ENCODE peak calls at places on chromosomes 16 and 17, in six cellular contexts. P, U, G, L, K and J are unnamed samples.

GRCh38 chr17:34723875-34724274 is 144.5 kb downstream of the TMEM132E start:
- DNase-seq in P (no peak), U (no peak), G (no peak), L (no peak), K (no peak), J (no peak)

GRCh38 chr16:82892327-82892726 is 265.6 kb downstream of the CDH13 start:
- DNase-seq in P (no peak), U (no peak), G (no peak), L (no peak), K (no peak), J (no peak)

GRCh38 chr17:80124351-80124981 is 22.5 kb downstream of the EIF4A3 start:
- DNase-seq in P (peak), U (no peak), G (no peak), L (no peak), K (no peak), J (no peak)

GRCh38 chr17:10200645-10201044 is 2.2 kb upstream of the GAS7 start:
- DNase-seq in P (no peak), U (no peak), G (no peak), L (no peak), K (no peak), J (no peak)

GRCh38 chr16:15507299-15507958 is 73.0 kb downstream of the BMERB1 start:
- DNase-seq in P (no peak), U (no peak), G (no peak), L (no peak), K (no peak), J (peak)

GRCh38 chr16:67767953-67768352 is 38.4 kb downstream of the RANBP10 start:
- DNase-seq in P (no peak), U (no peak), G (peak), L (no peak), K (no peak), J (no peak)

GRCh38 chr16:56202036-56202435 is 10.7 kb downstream of the GNAO1 start:
- DNase-seq in P (no peak), U (no peak), G (no peak), L (no peak), K (no peak), J (no peak)

GRCh38 chr16:67302882-67303434 is 23.6 kb downstream of the KCTD19 start:
- DNase-seq in P (no peak), U (no peak), G (no peak), L (no peak), K (no peak), J (no peak)

GRCh38 chr16:63628812-63629211 is 1493.1 kb downstream of the CDH11 start:
- DNase-seq in P (no peak), U (no peak), G (no peak), L (no peak), K (no peak), J (no peak)

GRCh38 chr16:59296002-59296401 is 561.9 kb upstream of the GOT2 start:
- DNase-seq in P (no peak), U (no peak), G (peak), L (no peak), K (no peak), J (no peak)

GRCh38 chr17:58304735-58305486 is 23.7 kb downstream of the TSPOAP1 start:
- DNase-seq in P (no peak), U (peak), G (no peak), L (no peak), K (no peak), J (no peak)

GRCh38 chr17:79721993-79722671 is 8.6 kb upstream of the ENPP7 start:
- DNase-seq in P (no peak), U (no peak), G (no peak), L (no peak), K (no peak), J (no peak)

GRCh38 chr17:43591750-43592562 is 45.8 kb upstream of the ETV4 start:
- DNase-seq in P (no peak), U (peak), G (no peak), L (no peak), K (peak), J (peak)

GRCh38 chr17:8123695-8124349 is at the start of gene HES7:
- DNase-seq in P (no peak), U (no peak), G (no peak), L (no peak), K (no peak), J (no peak)

GRCh38 chr17:1752425-1752941 is 9.4 kb upstream of the SERPINF1 start:
- DNase-seq in P (peak), U (no peak), G (no peak), L (no peak), K (no peak), J (no peak)
- H3K4me3 ChIP-seq in P (peak), U (no peak), G (no peak), L (no peak), K (no peak), J (no peak)

GRCh38 chr17:82369211-82369610 is 2.4 kb upstream of the UTS2R start:
- DNase-seq in P (no peak), U (no peak), G (no peak), L (no peak), K (no peak), J (no peak)

GRCh38 chr17:82372063-82372590 is 562 bp downstream of the UTS2R start:
- DNase-seq in P (no peak), U (no peak), G (no peak), L (no peak), K (no peak), J (no peak)

GRCh38 chr17:82372591-82373452 is 1.3 kb downstream of the UTS2R start:
- DNase-seq in P (no peak), U (no peak), G (no peak), L (no peak), K (no peak), J (peak)

GRCh38 chr17:82371333-82372062 is at the start of gene UTS2R:
- DNase-seq in P (no peak), U (no peak), G (no peak), L (no peak), K (no peak), J (peak)

DNA sequence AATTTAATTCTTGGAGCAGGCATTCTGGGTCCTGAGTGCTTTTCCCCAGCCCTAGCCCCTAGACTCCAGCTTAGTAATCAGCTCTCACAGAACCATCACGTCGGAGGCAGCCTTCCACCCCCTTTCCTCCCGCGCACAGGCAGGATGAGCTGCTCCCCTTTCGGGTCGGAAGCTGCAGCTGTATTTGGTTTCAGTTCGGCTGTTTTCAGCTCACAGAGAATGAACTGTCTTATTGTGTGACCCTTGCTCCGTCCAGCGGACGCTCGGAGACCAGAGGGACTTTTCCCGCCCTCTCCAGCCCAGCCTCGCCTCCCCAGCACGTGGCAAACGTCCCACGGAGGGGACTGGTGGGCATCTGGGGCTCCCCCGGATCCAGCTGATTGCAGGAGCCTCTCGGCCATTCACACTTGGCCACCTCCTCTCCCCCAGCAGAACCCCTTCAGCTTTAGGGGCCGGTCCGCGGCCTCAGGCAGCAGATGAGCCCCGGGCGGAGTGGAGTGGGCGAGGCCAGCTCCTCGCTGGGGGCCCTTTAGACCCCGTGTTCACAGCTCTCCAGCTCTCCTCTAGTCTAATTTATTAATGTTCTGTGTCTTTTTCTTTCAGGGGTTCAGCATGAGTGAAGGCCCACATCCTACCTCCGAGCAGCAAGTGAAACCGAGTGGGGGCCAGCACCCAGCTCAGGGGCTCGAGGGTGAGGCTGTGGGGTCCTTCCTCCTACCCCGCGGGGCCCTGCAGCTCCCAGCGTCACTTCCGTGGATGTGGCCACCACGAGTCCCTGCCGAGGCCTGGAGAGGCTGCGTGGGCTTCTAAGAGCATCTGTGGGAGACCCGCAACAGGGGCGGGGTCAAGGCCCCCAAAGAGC is 863 bp upstream of the UTS2R start:
- DNase-seq in P (no peak), U (no peak), G (no peak), L (no peak), K (no peak), J (no peak)
- H3K4me3 ChIP-seq in P (no peak), U (peak), G (no peak), L (peak), K (peak), J (peak)

GRCh38 chr17:19744922-19745757 is 3.0 kb downstream of the ALDH3A1 start:
- DNase-seq in P (peak), U (peak), G (no peak), L (no peak), K (peak), J (peak)

GRCh38 chr17:19747829-19748806 is at the start of gene ALDH3A1:
- DNase-seq in P (no peak), U (no peak), G (no peak), L (no peak), K (no peak), J (no peak)

GRCh38 chr17:19744492-19744891 is 3.6 kb downstream of the ALDH3A1 start:
- DNase-seq in P (no peak), U (peak), G (no peak), L (no peak), K (no peak), J (peak)

GRCh38 chr17:19747159-19747719 is 859 bp downstream of the ALDH3A1 start:
- DNase-seq in P (no peak), U (no peak), G (no peak), L (no peak), K (no peak), J (no peak)

GRCh38 chr17:19746517-19746916 is 1.6 kb downstream of the ALDH3A1 start:
- DNase-seq in P (no peak), U (no peak), G (no peak), L (no peak), K (no peak), J (no peak)
- H3K4me3 ChIP-seq in P (no peak), U (no peak), G (no peak), L (no peak), K (no peak), J (no peak)

DNA sequence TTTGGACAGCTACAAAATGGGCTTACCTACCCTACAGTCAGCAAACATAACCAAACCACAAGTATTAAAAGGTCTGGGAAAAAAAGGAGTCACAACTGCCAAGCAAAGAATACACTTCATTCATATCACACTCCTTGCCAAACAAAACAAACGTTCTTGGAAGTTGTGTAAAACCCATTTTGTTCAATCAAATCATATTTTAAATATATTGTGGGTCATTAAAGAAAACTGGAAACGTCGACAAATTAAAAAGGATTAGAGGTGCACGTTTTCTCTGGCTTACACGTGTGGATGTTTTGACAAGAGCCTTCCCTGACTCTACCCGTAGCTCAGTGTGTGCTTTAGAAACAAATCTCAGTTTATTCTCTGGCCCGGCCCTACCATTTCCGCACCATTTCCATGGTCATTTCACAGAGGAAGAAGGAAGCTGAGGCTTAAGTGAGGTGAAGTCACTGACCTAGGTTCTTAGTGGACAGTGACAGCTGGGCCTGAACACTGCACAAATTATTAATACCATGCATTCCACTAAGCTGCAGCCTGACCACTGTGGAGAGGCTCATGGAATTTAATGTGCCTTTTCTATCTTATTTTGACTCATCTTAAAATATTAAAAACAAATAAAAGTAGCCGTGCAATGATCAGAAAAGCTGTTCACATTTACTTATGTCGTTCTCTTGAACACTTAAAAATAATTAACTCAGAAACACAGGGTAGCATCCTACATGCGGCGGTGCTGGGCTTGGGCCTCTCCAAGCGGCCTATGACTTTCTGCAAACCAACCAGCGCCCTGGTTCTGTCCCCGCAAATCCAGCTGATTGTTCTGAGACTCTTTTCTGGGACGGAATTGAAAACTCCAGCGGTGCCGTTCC is 961 bp downstream of the CEP112 start:
- DNase-seq in P (no peak), U (no peak), G (no peak), L (no peak), K (no peak), J (no peak)
- H3K4me3 ChIP-seq in P (peak), U (peak), G (peak), L (peak), K (peak), J (peak)

GRCh38 chr17:64777413-64778101 is 115.5 kb upstream of the SMURF2 start:
- DNase-seq in P (no peak), U (peak), G (no peak), L (no peak), K (peak), J (peak)
- H3K4me3 ChIP-seq in P (no peak), U (peak), G (no peak), L (no peak), K (peak), J (peak)